ENCODE peak calls at places on chromosomes 6 and 20, in four cellular contexts. One of them, this sample, is unnamed.

GRCh38 chr20:38222923-38223742 is 37.4 kb downstream of the KIAA1755 start:
- DNase-seq in H1: no peak
- DNase-seq in mesendoderm: no peak
- DNase-seq in H9: no peak
- DNase-seq in this sample: no peak

GRCh38 chr6:136992113-136992512 is 52.7 kb downstream of the IL20RA start:
- DNase-seq in H1: no peak
- DNase-seq in mesendoderm: no peak
- DNase-seq in H9: no peak
- DNase-seq in this sample: no peak

GRCh38 chr20:45303586-45304463 is 2.8 kb upstream of the RBPJL start:
- DNase-seq in H1: no peak
- DNase-seq in mesendoderm: no peak
- DNase-seq in H9: no peak
- DNase-seq in this sample: no peak

GRCh38 chr6:17984822-17985660 is 2.4 kb downstream of the KIF13A start:
- DNase-seq in H1: no peak
- DNase-seq in mesendoderm: no peak
- DNase-seq in H9: no peak
- DNase-seq in this sample: peak; percentile 23

GRCh38 chr20:36573798-36574277 is 441 bp downstream of the TGIF2 start:
- DNase-seq in H1: no peak
- DNase-seq in mesendoderm: no peak
- DNase-seq in H9: no peak
- DNase-seq in this sample: no peak

GRCh38 chr6:157990321-157991066 is 8.8 kb downstream of the SYNJ2 start:
- DNase-seq in H1: no peak
- DNase-seq in mesendoderm: no peak
- DNase-seq in H9: no peak
- DNase-seq in this sample: no peak

GRCh38 chr20:25532971-25533391 is 52.4 kb downstream of the NINL start:
- DNase-seq in H1: no peak
- DNase-seq in mesendoderm: no peak
- DNase-seq in H9: no peak
- DNase-seq in this sample: no peak

GRCh38 chr20:57622579-57623381 is 2.6 kb upstream of the ZBP1 start:
- DNase-seq in H1: peak; percentile 38
- DNase-seq in mesendoderm: peak; percentile 85
- DNase-seq in H9: peak; percentile 77
- DNase-seq in this sample: peak; percentile 37

GRCh38 chr6:16850332-16851022 is 89.2 kb upstream of the ATXN1 start:
- DNase-seq in H1: no peak
- DNase-seq in mesendoderm: no peak
- DNase-seq in H9: no peak
- DNase-seq in this sample: no peak

GRCh38 chr6:48067148-48067709 is 43.8 kb downstream of the PTCHD4 start:
- DNase-seq in H1: no peak
- DNase-seq in mesendoderm: no peak
- DNase-seq in H9: no peak
- DNase-seq in this sample: no peak

GRCh38 chr6:47187883-47188587 is 121.7 kb downstream of the TNFRSF21 start:
- DNase-seq in H1: no peak
- DNase-seq in mesendoderm: no peak
- DNase-seq in H9: no peak
- DNase-seq in this sample: peak; percentile 69

GRCh38 chr6:136728976-136729515 is 63.2 kb downstream of the MAP3K5 start:
- DNase-seq in H1: no peak
- DNase-seq in mesendoderm: no peak
- DNase-seq in H9: no peak
- DNase-seq in this sample: no peak

GRCh38 chr20:10679269-10679668 is 5.5 kb upstream of the JAG1 start:
- DNase-seq in H1: no peak
- DNase-seq in mesendoderm: no peak
- DNase-seq in H9: no peak
- DNase-seq in this sample: peak; percentile 30

GRCh38 chr6:168892031-168892430 is 361.6 kb downstream of the THBS2 start:
- DNase-seq in H1: no peak
- DNase-seq in mesendoderm: no peak
- DNase-seq in H9: no peak
- DNase-seq in this sample: no peak

GRCh38 chr20:44684047-44684965 is 30.9 kb upstream of the CCN5 start:
- DNase-seq in H1: no peak
- DNase-seq in mesendoderm: no peak
- DNase-seq in H9: no peak
- DNase-seq in this sample: no peak

GRCh38 chr6:118618676-118619377 is 32.6 kb downstream of the CEP85L start:
- DNase-seq in H1: peak; percentile 21
- DNase-seq in mesendoderm: peak; percentile 58
- DNase-seq in H9: peak; percentile 64
- DNase-seq in this sample: peak; percentile 26

GRCh38 chr20:56542489-56543020 is 9.5 kb downstream of the FAM209B start:
- DNase-seq in H1: no peak
- DNase-seq in mesendoderm: no peak
- DNase-seq in H9: no peak
- DNase-seq in this sample: peak; percentile 3

GRCh38 chr6:10995114-10995707 is 48.9 kb downstream of the ELOVL2 start:
- DNase-seq in H1: no peak
- DNase-seq in mesendoderm: no peak
- DNase-seq in H9: no peak
- DNase-seq in this sample: no peak

DNA sequence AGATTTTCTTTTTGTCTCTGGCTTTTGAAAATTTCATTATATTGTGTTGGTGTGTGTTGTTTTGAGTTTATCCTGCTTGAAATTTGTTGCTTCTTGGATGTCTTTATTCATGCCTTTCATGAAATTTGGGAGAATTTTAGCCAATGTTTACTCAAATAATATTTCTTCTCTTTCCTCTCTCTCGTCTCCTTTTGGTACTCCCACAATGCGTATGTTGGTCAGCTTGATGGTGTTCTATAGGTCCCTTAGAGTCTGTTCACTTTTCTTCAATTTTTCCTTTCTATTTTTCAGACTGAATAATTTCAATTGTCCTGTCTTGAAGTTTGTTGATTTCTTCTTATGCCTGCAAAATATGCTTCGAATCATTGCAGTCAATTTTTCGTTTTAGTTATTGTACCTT is 39.6 kb downstream of the SCP2D1 start:
- DNase-seq in H1: no peak
- DNase-seq in mesendoderm: no peak
- DNase-seq in H9: no peak
- DNase-seq in this sample: no peak
- H4K5ac ChIP-seq in H1: no peak overlapping the region
- H4K5ac ChIP-seq in mesendoderm: no peak overlapping the region
- H4K5ac ChIP-seq in H9: no peak overlapping the region
- H4K5ac ChIP-seq in this sample: no peak overlapping the region

GRCh38 chr6:154602708-154603107 is 92.2 kb upstream of the CNKSR3 start:
- DNase-seq in H1: no peak
- DNase-seq in mesendoderm: no peak
- DNase-seq in H9: no peak
- DNase-seq in this sample: no peak

GRCh38 chr6:154602296-154602695 is 91.8 kb upstream of the CNKSR3 start:
- DNase-seq in H1: no peak
- DNase-seq in mesendoderm: no peak
- DNase-seq in H9: no peak
- DNase-seq in this sample: no peak

GRCh38 chr6:154605207-154605877 is 94.9 kb upstream of the CNKSR3 start:
- DNase-seq in H1: no peak
- DNase-seq in mesendoderm: no peak
- DNase-seq in H9: no peak
- DNase-seq in this sample: no peak

GRCh38 chr6:154606457-154606856 is 96.0 kb upstream of the CNKSR3 start:
- DNase-seq in H1: no peak
- DNase-seq in mesendoderm: no peak
- DNase-seq in H9: no peak
- DNase-seq in this sample: no peak

GRCh38 chr6:154604120-154604519 is 93.6 kb upstream of the CNKSR3 start:
- DNase-seq in H1: no peak
- DNase-seq in mesendoderm: peak; percentile 7
- DNase-seq in H9: peak; percentile 39
- DNase-seq in this sample: no peak
- H4K5ac ChIP-seq in H1: no peak overlapping the region
- H4K5ac ChIP-seq in mesendoderm: no peak overlapping the region
- H4K5ac ChIP-seq in H9: no peak overlapping the region
- H4K5ac ChIP-seq in this sample: no peak overlapping the region

GRCh38 chr20:40287683-40288082 is 401.4 kb downstream of the MAFB start:
- DNase-seq in H1: no peak
- DNase-seq in mesendoderm: no peak
- DNase-seq in H9: no peak
- DNase-seq in this sample: no peak
- H4K5ac ChIP-seq in H1: no peak overlapping the region
- H4K5ac ChIP-seq in mesendoderm: no peak overlapping the region
- H4K5ac ChIP-seq in H9: no peak overlapping the region
- H4K5ac ChIP-seq in this sample: no peak overlapping the region

DNA sequence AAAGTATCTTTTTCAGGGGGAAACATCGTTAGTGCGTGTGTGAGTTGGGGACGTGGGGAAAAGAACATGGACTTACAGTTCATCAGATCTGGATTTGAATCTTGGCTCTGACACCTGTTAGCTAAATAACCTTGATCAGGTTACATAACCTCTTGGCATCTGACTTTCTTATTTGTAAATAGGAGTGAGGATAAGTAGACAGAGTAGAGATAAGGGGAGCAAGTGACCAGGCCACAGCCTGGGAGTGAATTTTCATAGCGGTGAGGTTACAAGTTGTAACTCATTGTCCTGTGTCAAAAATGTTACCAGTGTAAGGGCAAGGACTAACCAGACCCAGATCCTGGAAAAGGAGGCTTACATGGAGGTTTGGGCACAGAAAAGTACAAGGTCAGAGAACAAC is 733.5 kb upstream of the MMS22L start:
- DNase-seq in H1: no peak
- DNase-seq in mesendoderm: no peak
- DNase-seq in H9: no peak
- DNase-seq in this sample: no peak
- H4K5ac ChIP-seq in H1: no peak overlapping the region
- H4K5ac ChIP-seq in mesendoderm: no peak overlapping the region
- H4K5ac ChIP-seq in H9: no peak overlapping the region
- H4K5ac ChIP-seq in this sample: no peak overlapping the region

GRCh38 chr20:5586720-5587119 is 163.5 kb upstream of the SHLD1 start:
- DNase-seq in H1: no peak
- DNase-seq in mesendoderm: no peak
- DNase-seq in H9: no peak
- DNase-seq in this sample: no peak

GRCh38 chr20:5584678-5585077 is 165.5 kb upstream of the SHLD1 start:
- DNase-seq in H1: no peak
- DNase-seq in mesendoderm: no peak
- DNase-seq in H9: no peak
- DNase-seq in this sample: no peak

GRCh38 chr20:5580940-5581708 is 169.1 kb upstream of the SHLD1 start:
- DNase-seq in H1: no peak
- DNase-seq in mesendoderm: no peak
- DNase-seq in H9: no peak
- DNase-seq in this sample: no peak
- H4K5ac ChIP-seq in H1: no peak overlapping the region
- H4K5ac ChIP-seq in mesendoderm: no peak overlapping the region
- H4K5ac ChIP-seq in H9: no peak overlapping the region
- H4K5ac ChIP-seq in this sample: no peak overlapping the region

GRCh38 chr6:149761438-149761837 is 11.9 kb downstream of the PCMT1 start:
- DNase-seq in H1: no peak
- DNase-seq in mesendoderm: no peak
- DNase-seq in H9: no peak
- DNase-seq in this sample: no peak
- H4K5ac ChIP-seq in H1: no peak overlapping the region
- H4K5ac ChIP-seq in mesendoderm: no peak overlapping the region
- H4K5ac ChIP-seq in H9: no peak overlapping the region
- H4K5ac ChIP-seq in this sample: no peak overlapping the region

DNA sequence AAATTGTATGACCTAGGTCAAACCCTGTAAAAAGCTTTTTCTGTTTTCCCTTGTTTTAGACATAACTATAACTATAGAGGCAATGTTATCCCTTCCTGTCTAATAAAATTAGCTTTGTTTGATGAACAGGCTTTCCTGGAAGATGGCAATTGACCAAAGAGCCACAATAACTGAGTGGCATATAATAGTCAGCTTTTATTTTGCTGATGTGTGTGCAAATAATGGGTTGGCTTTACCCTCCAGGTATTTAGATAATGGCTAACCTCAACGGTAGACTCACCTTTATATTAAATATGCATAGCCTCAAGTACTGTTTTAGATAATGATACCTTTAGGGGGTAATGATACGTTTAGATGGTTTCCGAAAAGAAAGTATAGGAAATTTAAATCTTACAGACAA is 15.0 kb downstream of the TBXT start:
- DNase-seq in H1: no peak
- DNase-seq in mesendoderm: no peak
- DNase-seq in H9: no peak
- DNase-seq in this sample: no peak
- H4K5ac ChIP-seq in H1: no peak overlapping the region
- H4K5ac ChIP-seq in mesendoderm: no peak overlapping the region
- H4K5ac ChIP-seq in H9: no peak overlapping the region
- H4K5ac ChIP-seq in this sample: no peak overlapping the region

GRCh38 chr20:14775778-14776177 is 438.4 kb upstream of the FLRT3 start:
- DNase-seq in H1: no peak
- DNase-seq in mesendoderm: no peak
- DNase-seq in H9: no peak
- DNase-seq in this sample: no peak
- H4K5ac ChIP-seq in H1: no peak overlapping the region
- H4K5ac ChIP-seq in mesendoderm: no peak overlapping the region
- H4K5ac ChIP-seq in H9: no peak overlapping the region
- H4K5ac ChIP-seq in this sample: no peak overlapping the region

DNA sequence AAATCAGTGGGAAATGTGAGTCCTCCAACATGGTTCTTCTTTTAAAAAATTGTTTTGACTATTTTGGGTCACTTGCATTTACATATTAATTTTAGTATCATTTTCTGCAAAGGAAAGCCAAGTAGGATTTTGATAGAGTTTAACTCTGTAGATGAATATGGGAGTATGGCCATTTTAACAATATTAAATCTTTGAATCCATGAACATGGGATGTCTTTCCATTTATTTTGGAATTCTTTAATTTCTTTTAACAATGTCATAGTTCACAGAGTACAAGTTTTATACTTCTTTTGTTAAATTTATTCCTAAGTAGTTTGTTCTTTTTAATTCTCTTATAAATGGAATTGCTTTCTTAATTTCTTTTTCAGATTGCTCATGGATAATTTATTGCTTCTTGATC is 56.5 kb upstream of the ARMC2 start:
- DNase-seq in H1: no peak
- DNase-seq in mesendoderm: no peak
- DNase-seq in H9: no peak
- DNase-seq in this sample: no peak
- H4K5ac ChIP-seq in H1: no peak overlapping the region
- H4K5ac ChIP-seq in mesendoderm: no peak overlapping the region
- H4K5ac ChIP-seq in H9: no peak overlapping the region
- H4K5ac ChIP-seq in this sample: no peak overlapping the region

DNA sequence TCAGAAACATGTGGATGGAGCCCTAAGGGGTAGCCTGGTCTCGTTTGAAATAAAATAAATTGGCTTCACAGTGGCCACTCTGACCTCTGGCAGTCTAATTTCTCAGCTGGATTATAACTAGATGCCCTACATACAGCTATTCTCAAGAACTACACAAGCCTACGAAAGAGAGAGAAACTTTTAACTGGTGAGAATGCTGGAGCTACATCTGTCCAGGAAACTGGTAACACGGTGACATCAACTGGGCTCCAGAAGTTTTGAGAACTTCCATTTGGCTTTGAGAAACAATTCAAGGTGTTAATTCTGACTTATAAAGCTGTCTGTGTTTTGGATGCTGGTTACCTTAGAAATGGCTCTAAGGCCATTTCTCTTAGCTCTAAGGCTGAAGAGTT is 187.3 kb upstream of the TENT5A start:
- DNase-seq in H1: no peak
- DNase-seq in mesendoderm: peak; percentile 22
- DNase-seq in H9: no peak
- DNase-seq in this sample: peak; percentile 21
- H4K5ac ChIP-seq in H1: no peak overlapping the region
- H4K5ac ChIP-seq in mesendoderm: no peak overlapping the region
- H4K5ac ChIP-seq in H9: no peak overlapping the region
- H4K5ac ChIP-seq in this sample: peak overlapping the region; percentile 90

This sample was measured in IMR-90.